ENCODE peak calls at places on chromosomes 16 and 17, in ten cellular contexts. One of them, this sample, is unnamed.

GRCh38 chr16:71440669-71441347 is 1.0 kb downstream of the TLE7 start:
- DNase-seq in nucleus accumbens: no peak
- DNase-seq in AG20443: no peak
- DNase-seq in HT-29: peak; percentile 36
- DNase-seq in CD14-positive monocyte: no peak
- DNase-seq in skeletal muscle cell: no peak
- DNase-seq in ureter: no peak
- DNase-seq in mesenchymal stem cell: no peak
- DNase-seq in HTR-8/SVneo: peak; percentile 42
- DNase-seq in colonic mucosa: no peak
- DNase-seq in this sample: no peak

GRCh38 chr17:57114085-57114673 is 29.1 kb downstream of the AKAP1 start:
- DNase-seq in CD14-positive monocyte: no peak
- DNase-seq in HTR-8/SVneo: peak; percentile 69
- DNase-seq in skeletal muscle cell: no peak
- DNase-seq in AG20443: peak; percentile 68
- DNase-seq in ureter: no peak
- DNase-seq in colonic mucosa: peak; percentile 66
- DNase-seq in mesenchymal stem cell: peak; percentile 29
- DNase-seq in nucleus accumbens: no peak
- DNase-seq in HT-29: peak; percentile 66
- DNase-seq in this sample: peak; percentile 25

GRCh38 chr17:80316927-80317705 is 56.5 kb downstream of the RNF213 start:
- DNase-seq in AG20443: no peak
- DNase-seq in nucleus accumbens: no peak
- DNase-seq in skeletal muscle cell: no peak
- DNase-seq in colonic mucosa: no peak
- DNase-seq in CD14-positive monocyte: no peak
- DNase-seq in mesenchymal stem cell: no peak
- DNase-seq in ureter: no peak
- DNase-seq in HTR-8/SVneo: no peak
- DNase-seq in HT-29: no peak
- DNase-seq in this sample: peak; percentile 21

GRCh38 chr16:29900102-29900887 is at the start of gene ASPHD1:
- DNase-seq in skeletal muscle cell: peak; percentile 62
- DNase-seq in ureter: peak; percentile 58
- DNase-seq in CD14-positive monocyte: no peak
- DNase-seq in AG20443: peak; percentile 93
- DNase-seq in mesenchymal stem cell: peak; percentile 90
- DNase-seq in nucleus accumbens: peak; percentile 85
- DNase-seq in colonic mucosa: peak; percentile 65
- DNase-seq in HTR-8/SVneo: peak; percentile 88
- DNase-seq in HT-29: peak; percentile 69
- DNase-seq in this sample: peak; percentile 86

GRCh38 chr16:30184430-30185140 is 1.2 kb downstream of the CORO1A start:
- DNase-seq in CD14-positive monocyte: peak; percentile 57
- DNase-seq in HT-29: peak; percentile 14
- DNase-seq in ureter: peak; percentile 54
- DNase-seq in skeletal muscle cell: no peak
- DNase-seq in nucleus accumbens: no peak
- DNase-seq in HTR-8/SVneo: no peak
- DNase-seq in AG20443: no peak
- DNase-seq in mesenchymal stem cell: no peak
- DNase-seq in colonic mucosa: peak; percentile 49
- DNase-seq in this sample: no peak

GRCh38 chr17:38749222-38750043 is 1.3 kb upstream of the PCGF2 start:
- DNase-seq in HT-29: peak; percentile 93
- DNase-seq in HTR-8/SVneo: peak; percentile 84
- DNase-seq in CD14-positive monocyte: no peak
- DNase-seq in mesenchymal stem cell: peak; percentile 68
- DNase-seq in colonic mucosa: peak; percentile 93
- DNase-seq in skeletal muscle cell: no peak
- DNase-seq in ureter: peak; percentile 92
- DNase-seq in AG20443: peak; percentile 53
- DNase-seq in nucleus accumbens: no peak
- DNase-seq in this sample: peak; percentile 60

GRCh38 chr16:87832759-87833502 is 36.4 kb downstream of the SLC7A5 start:
- DNase-seq in HT-29: no peak
- DNase-seq in skeletal muscle cell: no peak
- DNase-seq in mesenchymal stem cell: no peak
- DNase-seq in colonic mucosa: no peak
- DNase-seq in AG20443: no peak
- DNase-seq in nucleus accumbens: no peak
- DNase-seq in HTR-8/SVneo: no peak
- DNase-seq in ureter: no peak
- DNase-seq in CD14-positive monocyte: peak; percentile 76
- DNase-seq in this sample: no peak

GRCh38 chr16:85334718-85335583 is 222.7 kb upstream of the CIBAR2 start:
- DNase-seq in HTR-8/SVneo: no peak
- DNase-seq in skeletal muscle cell: no peak
- DNase-seq in nucleus accumbens: no peak
- DNase-seq in CD14-positive monocyte: no peak
- DNase-seq in colonic mucosa: peak; percentile 92
- DNase-seq in ureter: no peak
- DNase-seq in HT-29: peak; percentile 81
- DNase-seq in AG20443: no peak
- DNase-seq in mesenchymal stem cell: peak; percentile 64
- DNase-seq in this sample: no peak

GRCh38 chr16:61829631-61830030 is 206.6 kb downstream of the CDH8 start:
- DNase-seq in CD14-positive monocyte: no peak
- DNase-seq in HT-29: no peak
- DNase-seq in HTR-8/SVneo: no peak
- DNase-seq in colonic mucosa: no peak
- DNase-seq in mesenchymal stem cell: no peak
- DNase-seq in ureter: no peak
- DNase-seq in nucleus accumbens: no peak
- DNase-seq in skeletal muscle cell: no peak
- DNase-seq in AG20443: peak; percentile 49
- DNase-seq in this sample: no peak

GRCh38 chr16:51648521-51648920 is 497.5 kb upstream of the SALL1 start:
- DNase-seq in colonic mucosa: no peak
- DNase-seq in ureter: no peak
- DNase-seq in mesenchymal stem cell: no peak
- DNase-seq in HT-29: no peak
- DNase-seq in AG20443: peak; percentile 92
- DNase-seq in skeletal muscle cell: peak; percentile 32
- DNase-seq in CD14-positive monocyte: no peak
- DNase-seq in nucleus accumbens: no peak
- DNase-seq in HTR-8/SVneo: no peak
- DNase-seq in this sample: peak; percentile 88

GRCh38 chr16:53905028-53905427 is 201.1 kb downstream of the FTO start:
- DNase-seq in HTR-8/SVneo: no peak
- DNase-seq in nucleus accumbens: no peak
- DNase-seq in ureter: no peak
- DNase-seq in AG20443: no peak
- DNase-seq in skeletal muscle cell: no peak
- DNase-seq in mesenchymal stem cell: no peak
- DNase-seq in colonic mucosa: no peak
- DNase-seq in HT-29: no peak
- DNase-seq in CD14-positive monocyte: no peak
- DNase-seq in this sample: no peak

GRCh38 chr16:77946834-77947233 is 75.5 kb upstream of the CLEC3A start:
- DNase-seq in HT-29: no peak
- DNase-seq in CD14-positive monocyte: no peak
- DNase-seq in AG20443: no peak
- DNase-seq in HTR-8/SVneo: no peak
- DNase-seq in nucleus accumbens: no peak
- DNase-seq in mesenchymal stem cell: peak; percentile 77
- DNase-seq in ureter: no peak
- DNase-seq in skeletal muscle cell: no peak
- DNase-seq in colonic mucosa: no peak
- DNase-seq in this sample: no peak

GRCh38 chr16:81243927-81244326 is 5.4 kb downstream of the BCO1 start:
- DNase-seq in HT-29: no peak
- DNase-seq in skeletal muscle cell: no peak
- DNase-seq in colonic mucosa: no peak
- DNase-seq in HTR-8/SVneo: no peak
- DNase-seq in ureter: no peak
- DNase-seq in mesenchymal stem cell: no peak
- DNase-seq in nucleus accumbens: no peak
- DNase-seq in CD14-positive monocyte: no peak
- DNase-seq in AG20443: no peak
- DNase-seq in this sample: no peak